ENCODE peak calls at places on chromosomes 6 and 20, in seven cellular contexts. U, L, V, Z, Q, Y and N are unnamed samples.

GRCh38 chr6:71139249-71139648 is 149.4 kb upstream of the OGFRL1 start:
- DNase-seq in Q (no peak), L (no peak), Y (no peak), U (no peak), V (peak), Z (no peak), N (no peak)

GRCh38 chr20:61117725-61118124 is 134.3 kb upstream of the CDH4 start:
- DNase-seq in Y (no peak), V (peak), L (no peak), Q (no peak), U (no peak), Z (no peak), N (no peak)

GRCh38 chr20:38109657-38110524 is 55.2 kb downstream of the TGM2 start:
- DNase-seq in Z (peak), U (no peak), Q (no peak), Y (no peak), V (peak), L (no peak), N (no peak)

GRCh38 chr20:18440403-18440802 is 26.4 kb downstream of the DZANK1 start:
- DNase-seq in Y (no peak), V (no peak), L (no peak), U (no peak), Z (no peak), Q (no peak), N (no peak)

GRCh38 chr6:170082067-170082466 is 208.8 kb downstream of the DLL1 start:
- DNase-seq in L (no peak), Z (no peak), V (no peak), Y (no peak), Q (no peak), U (no peak), N (no peak)

GRCh38 chr6:147674093-147674492 is 165.6 kb downstream of the SAMD5 start:
- DNase-seq in Q (no peak), Y (no peak), L (no peak), V (no peak), U (no peak), Z (no peak), N (no peak)

GRCh38 chr6:148203970-148204369 is 138.7 kb upstream of the SASH1 start:
- DNase-seq in V (peak), U (no peak), L (no peak), Q (peak), Y (no peak), Z (no peak), N (no peak)

GRCh38 chr6:170124836-170125235 is 166.0 kb downstream of the DLL1 start:
- DNase-seq in Y (no peak), V (no peak), L (no peak), Q (no peak), Z (no peak), U (no peak), N (no peak)

GRCh38 chr6:23587582-23587981 is 538.4 kb upstream of the NRSN1 start:
- DNase-seq in Z (no peak), Q (no peak), V (no peak), L (no peak), U (no peak), Y (no peak), N (no peak)

GRCh38 chr20:11315506-11315905 is 602.2 kb upstream of the BTBD3 start:
- DNase-seq in Z (no peak), Y (no peak), L (no peak), U (no peak), V (no peak), Q (no peak), N (no peak)

GRCh38 chr6:160767019-160767646 is 65.1 kb downstream of the PLG start:
- DNase-seq in Z (peak), U (peak), Q (peak), V (peak), L (peak), Y (peak), N (peak)

GRCh38 chr6:78599526-78599925 is 267.8 kb upstream of the IRAK1BP1 start:
- DNase-seq in L (no peak), Y (no peak), V (peak), Q (no peak), U (no peak), Z (no peak), N (no peak)